ENCODE peak calls at places on chromosomes 3 and 15, in six cellular contexts. One of them, this sample, is unnamed. For H3K4me1, the result is how much of the 10 kb centered on the place peaks cover.

GRCh38 chr15:99984491-99985243 is 251.4 kb upstream of the LYSMD4 start:
- DNase-seq in CD8-positive, alpha-beta memory T cell: no peak
- DNase-seq in CD4-positive, CD25-positive, alpha-beta regulatory T cell: no peak
- DNase-seq in IMR-90: no peak
- DNase-seq in GM23338: no peak
- DNase-seq in lung: no peak
- DNase-seq in this sample: peak

GRCh38 chr3:113084777-113085176 is 94.0 kb downstream of the GTPBP8 start:
- DNase-seq in CD8-positive, alpha-beta memory T cell: no peak
- DNase-seq in CD4-positive, CD25-positive, alpha-beta regulatory T cell: no peak
- DNase-seq in IMR-90: peak
- DNase-seq in GM23338: no peak
- DNase-seq in lung: no peak
- DNase-seq in this sample: no peak

GRCh38 chr3:162337630-162338029 is 841.0 kb downstream of the OTOL1 start:
- DNase-seq in CD8-positive, alpha-beta memory T cell: no peak
- DNase-seq in CD4-positive, CD25-positive, alpha-beta regulatory T cell: no peak
- DNase-seq in IMR-90: peak
- DNase-seq in GM23338: no peak
- DNase-seq in lung: no peak
- DNase-seq in this sample: no peak

GRCh38 chr15:64460737-64461576 is 579 bp downstream of the ZNF609 start:
- DNase-seq in CD8-positive, alpha-beta memory T cell: peak
- DNase-seq in CD4-positive, CD25-positive, alpha-beta regulatory T cell: no peak
- DNase-seq in IMR-90: peak
- DNase-seq in GM23338: peak
- DNase-seq in lung: peak
- DNase-seq in this sample: peak

GRCh38 chr15:80556694-80557367 is 138.3 kb upstream of the ABHD17C start:
- DNase-seq in CD8-positive, alpha-beta memory T cell: no peak
- DNase-seq in CD4-positive, CD25-positive, alpha-beta regulatory T cell: no peak
- DNase-seq in IMR-90: peak
- DNase-seq in GM23338: no peak
- DNase-seq in lung: peak
- DNase-seq in this sample: no peak

GRCh38 chr15:34366271-34367043 is 539 bp downstream of the LPCAT4 start:
- DNase-seq in CD8-positive, alpha-beta memory T cell: peak
- DNase-seq in CD4-positive, CD25-positive, alpha-beta regulatory T cell: peak
- DNase-seq in IMR-90: peak
- DNase-seq in GM23338: peak
- DNase-seq in lung: peak
- DNase-seq in this sample: peak

GRCh38 chr3:46946856-46947544 is 29.5 kb downstream of the CCDC12 start:
- DNase-seq in CD8-positive, alpha-beta memory T cell: peak
- DNase-seq in CD4-positive, CD25-positive, alpha-beta regulatory T cell: peak
- DNase-seq in IMR-90: peak
- DNase-seq in GM23338: no peak
- DNase-seq in lung: no peak
- DNase-seq in this sample: peak

GRCh38 chr3:164498917-164499316 is 579.4 kb downstream of the SI start:
- DNase-seq in CD8-positive, alpha-beta memory T cell: no peak
- DNase-seq in CD4-positive, CD25-positive, alpha-beta regulatory T cell: no peak
- DNase-seq in IMR-90: no peak
- DNase-seq in GM23338: no peak
- DNase-seq in lung: no peak
- DNase-seq in this sample: no peak

GRCh38 chr15:77664428-77664827 is 31.7 kb upstream of the LINGO1 start:
- DNase-seq in CD8-positive, alpha-beta memory T cell: no peak
- DNase-seq in CD4-positive, CD25-positive, alpha-beta regulatory T cell: no peak
- DNase-seq in IMR-90: no peak
- DNase-seq in GM23338: peak
- DNase-seq in lung: no peak
- DNase-seq in this sample: no peak

GRCh38 chr3:18843188-18843587 is 305.1 kb upstream of the KCNH8 start:
- DNase-seq in CD8-positive, alpha-beta memory T cell: no peak
- DNase-seq in CD4-positive, CD25-positive, alpha-beta regulatory T cell: no peak
- DNase-seq in IMR-90: no peak
- DNase-seq in GM23338: no peak
- DNase-seq in lung: no peak
- DNase-seq in this sample: no peak

GRCh38 chr3:105353485-105354161 is 13.1 kb upstream of the ALCAM start:
- DNase-seq in CD8-positive, alpha-beta memory T cell: no peak
- DNase-seq in CD4-positive, CD25-positive, alpha-beta regulatory T cell: no peak
- DNase-seq in IMR-90: peak
- DNase-seq in GM23338: peak
- DNase-seq in lung: peak
- DNase-seq in this sample: peak

GRCh38 chr3:69214241-69214640 is 91.8 kb upstream of the LMOD3 start:
- DNase-seq in CD8-positive, alpha-beta memory T cell: no peak
- DNase-seq in CD4-positive, CD25-positive, alpha-beta regulatory T cell: no peak
- DNase-seq in IMR-90: no peak
- DNase-seq in GM23338: no peak
- DNase-seq in lung: no peak
- DNase-seq in this sample: no peak

GRCh38 chr3:62329970-62330369 is 43.4 kb downstream of the FEZF2 start:
- DNase-seq in CD8-positive, alpha-beta memory T cell: no peak
- DNase-seq in CD4-positive, CD25-positive, alpha-beta regulatory T cell: no peak
- DNase-seq in IMR-90: no peak
- DNase-seq in GM23338: no peak
- DNase-seq in lung: no peak
- DNase-seq in this sample: no peak

GRCh38 chr3:185823280-185824044 is 1.4 kb downstream of the IGF2BP2 start:
- DNase-seq in CD8-positive, alpha-beta memory T cell: no peak
- DNase-seq in CD4-positive, CD25-positive, alpha-beta regulatory T cell: no peak
- DNase-seq in IMR-90: peak
- DNase-seq in GM23338: peak
- DNase-seq in lung: peak
- DNase-seq in this sample: peak

GRCh38 chr3:169966951-169967915 is 626 bp downstream of the SEC62 start:
- DNase-seq in CD8-positive, alpha-beta memory T cell: peak
- DNase-seq in CD4-positive, CD25-positive, alpha-beta regulatory T cell: peak
- DNase-seq in IMR-90: peak
- DNase-seq in GM23338: peak
- DNase-seq in lung: peak
- DNase-seq in this sample: peak

GRCh38 chr3:117304681-117305080 is 595.1 kb downstream of the TUSC7 start:
- DNase-seq in CD8-positive, alpha-beta memory T cell: no peak
- DNase-seq in CD4-positive, CD25-positive, alpha-beta regulatory T cell: no peak
- DNase-seq in IMR-90: no peak
- DNase-seq in GM23338: no peak
- DNase-seq in lung: no peak
- DNase-seq in this sample: no peak

GRCh38 chr3:31223278-31223677 is 309.4 kb upstream of the STT3B start:
- DNase-seq in CD8-positive, alpha-beta memory T cell: no peak
- DNase-seq in CD4-positive, CD25-positive, alpha-beta regulatory T cell: no peak
- DNase-seq in IMR-90: no peak
- DNase-seq in GM23338: no peak
- DNase-seq in lung: no peak
- DNase-seq in this sample: no peak

GRCh38 chr3:100075163-100075562 is 39.1 kb downstream of the FILIP1L start:
- DNase-seq in CD8-positive, alpha-beta memory T cell: no peak
- DNase-seq in CD4-positive, CD25-positive, alpha-beta regulatory T cell: no peak
- DNase-seq in IMR-90: no peak
- DNase-seq in GM23338: no peak
- DNase-seq in lung: no peak
- DNase-seq in this sample: no peak

GRCh38 chr3:33993631-33994030 is 195.2 kb downstream of the PDCD6IP start:
- DNase-seq in CD8-positive, alpha-beta memory T cell: no peak
- DNase-seq in CD4-positive, CD25-positive, alpha-beta regulatory T cell: no peak
- DNase-seq in IMR-90: peak
- DNase-seq in GM23338: no peak
- DNase-seq in lung: no peak
- DNase-seq in this sample: no peak

GRCh38 chr3:153162513-153163348 is 705 bp downstream of the RAP2B start:
- DNase-seq in CD8-positive, alpha-beta memory T cell: peak
- DNase-seq in CD4-positive, CD25-positive, alpha-beta regulatory T cell: peak
- DNase-seq in IMR-90: peak
- DNase-seq in GM23338: peak
- DNase-seq in lung: peak
- DNase-seq in this sample: peak

GRCh38 chr3:133644768-133645167 is 17.0 kb downstream of the TOPBP1 start:
- DNase-seq in CD8-positive, alpha-beta memory T cell: no peak
- DNase-seq in CD4-positive, CD25-positive, alpha-beta regulatory T cell: no peak
- DNase-seq in IMR-90: peak
- DNase-seq in GM23338: no peak
- DNase-seq in lung: no peak
- DNase-seq in this sample: no peak

GRCh38 chr15:69573815-69574472 is 121.3 kb downstream of the RPLP1 start:
- DNase-seq in CD8-positive, alpha-beta memory T cell: no peak
- DNase-seq in CD4-positive, CD25-positive, alpha-beta regulatory T cell: no peak
- DNase-seq in IMR-90: peak
- DNase-seq in GM23338: no peak
- DNase-seq in lung: no peak
- DNase-seq in this sample: peak

GRCh38 chr3:71512000-71512399 is 71.5 kb downstream of the FOXP1 start:
- DNase-seq in CD8-positive, alpha-beta memory T cell: peak
- DNase-seq in CD4-positive, CD25-positive, alpha-beta regulatory T cell: peak
- DNase-seq in IMR-90: no peak
- DNase-seq in GM23338: peak
- DNase-seq in lung: no peak
- DNase-seq in this sample: no peak

GRCh38 chr3:69370156-69370944 is 15.5 kb downstream of the FRMD4B start:
- DNase-seq in CD8-positive, alpha-beta memory T cell: no peak
- DNase-seq in CD4-positive, CD25-positive, alpha-beta regulatory T cell: no peak
- DNase-seq in IMR-90: no peak
- DNase-seq in GM23338: no peak
- DNase-seq in lung: peak
- DNase-seq in this sample: peak

GRCh38 chr3:29552036-29552435 is 271.2 kb downstream of the RBMS3 start:
- DNase-seq in CD8-positive, alpha-beta memory T cell: no peak
- DNase-seq in CD4-positive, CD25-positive, alpha-beta regulatory T cell: no peak
- DNase-seq in IMR-90: peak
- DNase-seq in GM23338: no peak
- DNase-seq in lung: no peak
- DNase-seq in this sample: no peak

GRCh38 chr15:74725241-74725774 is at the start of gene CYP1A1:
- DNase-seq in CD8-positive, alpha-beta memory T cell: no peak
- DNase-seq in CD4-positive, CD25-positive, alpha-beta regulatory T cell: no peak
- DNase-seq in IMR-90: no peak
- DNase-seq in GM23338: peak
- DNase-seq in lung: peak
- DNase-seq in this sample: no peak

GRCh38 chr15:33098082-33099058 is 96.1 kb downstream of the FMN1 start:
- DNase-seq in CD8-positive, alpha-beta memory T cell: no peak
- DNase-seq in CD4-positive, CD25-positive, alpha-beta regulatory T cell: no peak
- DNase-seq in IMR-90: peak
- DNase-seq in GM23338: no peak
- DNase-seq in lung: no peak
- DNase-seq in this sample: no peak

GRCh38 chr3:122886951-122887350 is 92.1 kb downstream of the SLC49A4 start:
- DNase-seq in CD8-positive, alpha-beta memory T cell: no peak
- DNase-seq in CD4-positive, CD25-positive, alpha-beta regulatory T cell: no peak
- DNase-seq in IMR-90: no peak
- DNase-seq in GM23338: no peak
- DNase-seq in lung: no peak
- DNase-seq in this sample: no peak

GRCh38 chr3:39398700-39399099 is 7.8 kb upstream of the RPSA start:
- DNase-seq in CD8-positive, alpha-beta memory T cell: no peak
- DNase-seq in CD4-positive, CD25-positive, alpha-beta regulatory T cell: no peak
- DNase-seq in IMR-90: no peak
- DNase-seq in GM23338: no peak
- DNase-seq in lung: no peak
- DNase-seq in this sample: no peak

GRCh38 chr15:31497838-31498237 is 171.2 kb downstream of the KLF13 start:
- DNase-seq in CD8-positive, alpha-beta memory T cell: no peak
- DNase-seq in CD4-positive, CD25-positive, alpha-beta regulatory T cell: no peak
- DNase-seq in IMR-90: no peak
- DNase-seq in GM23338: no peak
- DNase-seq in lung: peak
- DNase-seq in this sample: no peak

GRCh38 chr15:34514251-34514760 is 69.1 kb downstream of the GOLGA8B start:
- DNase-seq in CD8-positive, alpha-beta memory T cell: no peak
- DNase-seq in CD4-positive, CD25-positive, alpha-beta regulatory T cell: no peak
- DNase-seq in IMR-90: no peak
- DNase-seq in GM23338: peak
- DNase-seq in lung: no peak
- DNase-seq in this sample: peak

GRCh38 chr15:64213646-64214045 is 50.8 kb upstream of the PPIB start:
- DNase-seq in CD8-positive, alpha-beta memory T cell: no peak
- DNase-seq in CD4-positive, CD25-positive, alpha-beta regulatory T cell: no peak
- DNase-seq in IMR-90: peak
- DNase-seq in GM23338: no peak
- DNase-seq in lung: no peak
- DNase-seq in this sample: no peak

GRCh38 chr3:137687181-137687880 is 76.8 kb upstream of the SOX14 start:
- DNase-seq in CD8-positive, alpha-beta memory T cell: no peak
- DNase-seq in CD4-positive, CD25-positive, alpha-beta regulatory T cell: no peak
- DNase-seq in IMR-90: no peak
- DNase-seq in GM23338: peak
- DNase-seq in lung: no peak
- DNase-seq in this sample: no peak

GRCh38 chr3:128784228-128784627 is 58.2 kb downstream of the RAB7A start:
- DNase-seq in CD8-positive, alpha-beta memory T cell: peak
- DNase-seq in CD4-positive, CD25-positive, alpha-beta regulatory T cell: no peak
- DNase-seq in IMR-90: no peak
- DNase-seq in GM23338: peak
- DNase-seq in lung: no peak
- DNase-seq in this sample: no peak
- H3K4me1 ChIP-seq in CD8-positive, alpha-beta memory T cell: half or more
- H3K4me1 ChIP-seq in CD4-positive, CD25-positive, alpha-beta regulatory T cell: under half
- H3K4me1 ChIP-seq in IMR-90: under half
- H3K4me1 ChIP-seq in GM23338: under half
- H3K4me1 ChIP-seq in lung: half or more
- H3K4me1 ChIP-seq in this sample: under half

DNA sequence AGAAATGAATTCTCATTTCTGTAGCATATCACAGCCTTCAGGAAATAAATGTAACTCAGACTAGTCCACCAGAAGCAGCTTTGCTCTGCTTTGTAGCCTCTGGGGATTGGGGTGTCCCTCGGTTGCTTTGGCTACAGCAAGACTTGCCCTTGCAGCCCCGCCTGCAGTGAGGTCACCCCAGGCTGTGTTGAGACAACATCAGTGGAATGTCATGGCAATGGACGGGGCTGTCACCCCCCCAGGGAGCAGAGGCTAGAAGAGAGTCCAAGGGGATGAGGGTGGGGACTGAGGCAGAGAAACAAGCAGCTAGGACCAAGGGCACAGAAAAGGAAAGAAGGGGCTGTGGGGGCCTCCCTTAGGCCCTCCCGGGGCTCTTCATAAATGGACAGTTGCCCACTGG is 854 bp downstream of the CLEC3B start:
- DNase-seq in CD8-positive, alpha-beta memory T cell: no peak
- DNase-seq in CD4-positive, CD25-positive, alpha-beta regulatory T cell: no peak
- DNase-seq in IMR-90: peak
- DNase-seq in GM23338: no peak
- DNase-seq in lung: no peak
- DNase-seq in this sample: peak
- H3K27ac ChIP-seq in CD8-positive, alpha-beta memory T cell: no peak
- H3K27ac ChIP-seq in CD4-positive, CD25-positive, alpha-beta regulatory T cell: no peak
- H3K27ac ChIP-seq in IMR-90: no peak
- H3K27ac ChIP-seq in GM23338: no peak
- H3K27ac ChIP-seq in lung: peak
- H3K27ac ChIP-seq in this sample: peak

GRCh38 chr3:64023861-64024223 is 548 bp upstream of the PSMD6 start:
- DNase-seq in CD8-positive, alpha-beta memory T cell: no peak
- DNase-seq in CD4-positive, CD25-positive, alpha-beta regulatory T cell: no peak
- DNase-seq in IMR-90: peak
- DNase-seq in GM23338: no peak
- DNase-seq in lung: no peak
- DNase-seq in this sample: no peak
- H3K4me3 ChIP-seq in CD8-positive, alpha-beta memory T cell: peak
- H3K4me3 ChIP-seq in CD4-positive, CD25-positive, alpha-beta regulatory T cell: peak
- H3K4me3 ChIP-seq in IMR-90: no peak
- H3K4me3 ChIP-seq in GM23338: peak
- H3K4me3 ChIP-seq in lung: no peak
- H3K4me3 ChIP-seq in this sample: peak

GRCh38 chr3:37956353-37957184 is 34.0 kb upstream of the VILL start:
- DNase-seq in CD8-positive, alpha-beta memory T cell: no peak
- DNase-seq in CD4-positive, CD25-positive, alpha-beta regulatory T cell: no peak
- DNase-seq in IMR-90: no peak
- DNase-seq in GM23338: peak
- DNase-seq in lung: no peak
- DNase-seq in this sample: no peak
- H3K4me1 ChIP-seq in CD8-positive, alpha-beta memory T cell: under half
- H3K4me1 ChIP-seq in CD4-positive, CD25-positive, alpha-beta regulatory T cell: under half
- H3K4me1 ChIP-seq in IMR-90: under half
- H3K4me1 ChIP-seq in GM23338: under half
- H3K4me1 ChIP-seq in lung: under half
- H3K4me1 ChIP-seq in this sample: under half